ENCODE peak calls at places on chromosomes 11 and 22, in seven cellular contexts. R is body of pancreas, N is uterus, D is heart left ventricle, A is gastrocnemius medialis, H is thyroid gland, T is stomach. C is an unnamed sample.

GRCh38 chr11:123483058-123483457 is 53.0 kb downstream of the GRAMD1B start:
- DNase-seq in T (no peak), H (no peak), N (no peak), R (no peak), D (no peak), A (no peak), C (no peak)

GRCh38 chr22:42364641-42365336 is 67.4 kb downstream of the NFAM1 start:
- DNase-seq in N (no peak), H (no peak), A (no peak), D (no peak), R (peak; percentile 10), T (no peak), C (no peak)

GRCh38 chr22:46295277-46295971 is 1.2 kb upstream of the GTSE1 start:
- DNase-seq in T (no peak), N (no peak), R (no peak), D (no peak), A (no peak), H (no peak), C (no peak)

GRCh38 chr11:28759311-28759710 is 651.1 kb downstream of the METTL15 start:
- DNase-seq in N (no peak), A (no peak), H (no peak), T (peak; percentile 27), D (no peak), R (no peak), C (no peak)

GRCh38 chr11:106988151-106988806 is 30.0 kb downstream of the GUCY1A2 start:
- DNase-seq in H (no peak), R (no peak), T (no peak), A (no peak), N (peak; percentile 59), D (peak; percentile 19), C (no peak)

GRCh38 chr11:62592216-62592815 is 993 bp upstream of the TUT1 start:
- DNase-seq in H (no peak), D (no peak), N (no peak), T (no peak), R (no peak), A (no peak), C (peak; percentile 31)

GRCh38 chr11:102134597-102134996 is 24.4 kb downstream of the YAP1 start:
- DNase-seq in H (no peak), A (no peak), R (no peak), N (no peak), T (no peak), D (no peak), C (no peak)

GRCh38 chr11:46537851-46538295 is 56.0 kb downstream of the AMBRA1 start:
- DNase-seq in A (peak; percentile 60), T (peak; percentile 60), H (peak; percentile 50), D (peak; percentile 53), R (peak; percentile 70), N (peak; percentile 62), C (no peak)

GRCh38 chr11:71364176-71364671 is 84.0 kb downstream of the DHCR7 start:
- DNase-seq in N (no peak), R (peak; percentile 17), T (no peak), H (no peak), A (no peak), D (no peak), C (no peak)

GRCh38 chr22:48340727-48341709 is 1486.7 kb downstream of the BRD1 start:
- DNase-seq in N (no peak), T (no peak), D (no peak), R (no peak), H (no peak), A (no peak), C (no peak)

GRCh38 chr22:37431811-37432707 is 4.8 kb upstream of the ELFN2 start:
- DNase-seq in A (no peak), T (no peak), N (no peak), D (no peak), H (no peak), R (no peak), C (no peak)

GRCh38 chr11:76797341-76798201 is 14.4 kb downstream of the TSKU start:
- DNase-seq in T (no peak), N (no peak), D (no peak), R (no peak), A (no peak), H (no peak), C (peak; percentile 57)

GRCh38 chr11:112410325-112410724 is 149.7 kb upstream of the PLET1 start:
- DNase-seq in N (no peak), T (no peak), R (no peak), A (no peak), D (no peak), H (no peak), C (no peak)

GRCh38 chr11:111992456-111992855 is 32.8 kb upstream of the DLAT start:
- DNase-seq in R (no peak), T (no peak), H (no peak), A (no peak), D (no peak), N (no peak), C (no peak)

GRCh38 chr22:46357711-46358505 is 22.4 kb downstream of the TRMU start:
- DNase-seq in A (no peak), D (no peak), T (no peak), R (peak; percentile 15), N (no peak), H (peak; percentile 40), C (no peak)

GRCh38 chr22:30027169-30027568 is 53.1 kb upstream of the HORMAD2 start:
- DNase-seq in H (no peak), D (no peak), R (no peak), T (peak; percentile 64), N (no peak), A (no peak), C (no peak)

GRCh38 chr11:12798609-12799011 is 124.4 kb downstream of the TEAD1 start:
- DNase-seq in T (no peak), A (no peak), N (no peak), D (no peak), H (no peak), R (no peak), C (no peak)

GRCh38 chr11:17596711-17597110 is 49.7 kb downstream of the OTOG start:
- DNase-seq in D (no peak), A (no peak), N (peak; percentile 1), R (no peak), H (no peak), T (peak; percentile 13), C (peak; percentile 31)

GRCh38 chr22:29314074-29314473 is 1.4 kb downstream of the RASL10A start:
- DNase-seq in N (no peak), R (peak; percentile 29), H (no peak), D (no peak), T (no peak), A (no peak), C (no peak)

GRCh38 chr11:76918941-76919386 is 58.2 kb downstream of the ACER3 start:
- DNase-seq in T (no peak), H (peak; percentile 7), N (no peak), D (peak; percentile 25), A (peak; percentile 9), R (peak; percentile 30), C (no peak)

GRCh38 chr11:116540019-116540418 is 232.8 kb downstream of the BUD13 start:
- DNase-seq in N (no peak), R (no peak), D (no peak), T (no peak), H (no peak), A (no peak), C (no peak)

GRCh38 chr22:44732017-44732561 is 20.3 kb upstream of the ARHGAP8 start:
- DNase-seq in H (no peak), D (peak; percentile 14), A (no peak), N (no peak), R (no peak), T (no peak), C (peak; percentile 39)

GRCh38 chr22:48906177-48906835 is 921.4 kb downstream of the BRD1 start:
- DNase-seq in H (no peak), A (no peak), D (peak; percentile 3), R (no peak), N (no peak), T (no peak), C (no peak)

GRCh38 chr11:78040691-78041379 is 17.8 kb upstream of the KCTD14 start:
- DNase-seq in N (no peak), H (peak; percentile 47), R (no peak), A (no peak), D (no peak), T (no peak), C (no peak)

GRCh38 chr11:26823963-26824362 is 102.1 kb upstream of the SLC5A12 start:
- DNase-seq in T (no peak), A (no peak), H (no peak), D (no peak), N (no peak), R (no peak), C (no peak)
- H3K9me3 ChIP-seq in T (peaks cover 35% of the 10 kb centered on the region), A (no peaks in the 10 kb centered on the region), H (no peaks in the 10 kb centered on the region), D (peaks cover 33% of the 10 kb centered on the region), N (no peaks in the 10 kb centered on the region), R (no peaks in the 10 kb centered on the region), C (peaks cover 8% of the 10 kb centered on the region)

DNA sequence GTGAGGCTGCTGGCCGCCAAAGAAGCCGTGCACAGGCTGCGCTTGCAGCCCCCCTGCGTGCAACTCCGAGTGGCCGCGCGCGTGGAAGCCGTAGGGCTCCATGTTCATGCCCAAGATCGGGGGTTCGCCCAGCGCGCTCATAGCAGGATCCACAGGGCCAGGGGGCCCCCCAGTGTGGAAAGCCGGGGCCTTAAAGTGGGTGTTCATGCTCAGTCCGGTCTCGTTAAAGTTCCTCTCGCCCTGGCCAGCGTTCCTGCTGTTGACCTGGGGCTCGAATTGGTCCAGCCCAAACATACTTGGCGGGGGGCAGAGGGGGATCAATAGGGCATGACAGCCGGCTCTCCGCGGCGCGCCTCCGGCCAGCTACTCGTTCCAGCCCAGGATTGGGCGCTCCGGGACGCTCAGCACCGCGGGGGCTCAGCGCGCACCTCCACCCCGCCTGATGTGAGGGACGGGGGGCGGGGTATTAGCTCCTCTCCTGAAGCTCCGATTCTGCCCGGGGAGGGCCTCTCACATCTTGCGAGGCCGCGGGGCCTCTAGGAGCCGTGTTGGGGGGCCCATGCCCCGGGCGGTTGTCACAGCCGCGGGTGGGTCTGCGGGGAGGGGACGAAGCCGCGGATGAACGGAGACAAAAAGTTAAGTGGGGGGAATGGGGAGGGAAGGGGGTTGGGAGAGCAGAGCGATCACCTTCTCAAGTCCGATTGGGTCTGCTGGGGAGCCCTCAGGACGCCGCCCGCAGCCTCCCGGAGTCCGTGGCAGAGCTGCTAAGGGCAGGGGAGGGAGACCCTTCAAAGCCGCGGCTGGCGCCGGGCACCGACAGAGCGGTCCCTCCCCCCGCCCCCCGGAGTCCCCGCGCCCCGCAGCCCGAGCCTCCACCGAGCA is 1.1 kb downstream of the MN1 start:
- DNase-seq in N (peak; percentile 19), H (no peak), T (no peak), R (no peak), D (peak; percentile 53), A (no peak), C (no peak)
- H3K27ac ChIP-seq in N (peak overlapping the region; percentile 71), H (peak overlapping the region; percentile 53), T (peak overlapping the region; percentile 78), R (peak overlapping the region; percentile 8), D (peak overlapping the region; percentile 95), A (peak overlapping the region; percentile 90), C (no peak overlapping the region)

DNA sequence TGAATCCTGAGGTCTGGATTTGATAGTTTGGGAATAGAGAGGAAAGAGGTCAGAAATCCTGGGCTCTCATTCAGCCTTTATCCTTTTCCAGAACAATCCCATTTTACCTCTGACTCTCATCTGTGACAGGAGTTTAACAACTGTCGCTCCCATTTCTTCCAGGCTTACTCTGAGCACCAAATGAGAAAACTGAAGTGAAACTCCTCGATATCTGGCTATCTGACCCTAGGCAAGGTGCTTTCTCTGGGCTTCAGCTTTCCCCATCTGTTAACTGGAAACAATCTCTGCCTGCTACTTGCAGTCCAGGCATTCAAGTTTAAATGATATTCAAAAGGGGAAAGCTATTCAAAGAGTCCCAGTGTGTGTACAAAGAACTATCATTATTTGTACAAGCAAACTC is 50.1 kb downstream of the NRXN2 start:
- DNase-seq in T (no peak), H (no peak), A (no peak), N (no peak), R (no peak), D (no peak), C (no peak)
- TF ChIP-seq POLR2A in T (no peak), H (no peak), A (no peak), N (no peak), R (no peak), D (no peak), C (no peak)

GRCh38 chr22:16815073-16815472 is 10.1 kb downstream of the XKR3 start:
- DNase-seq in T (no peak), N (no peak), D (no peak), R (no peak), A (no peak), H (no peak), C (no peak)
- H3K9me3 ChIP-seq in T (peaks cover 11% of the 10 kb centered on the region), N (no peaks in the 10 kb centered on the region), D (peaks cover 7% of the 10 kb centered on the region), R (no peaks in the 10 kb centered on the region), A (no peaks in the 10 kb centered on the region), H (no peaks in the 10 kb centered on the region), C (no peaks in the 10 kb centered on the region)